ENCODE peak calls at places on chromosome 11, in six cellular contexts. L, U, A, O, I and W are unnamed samples. For H3K9me3, the result is how much of the 10 kb centered on the place peaks cover.

GRCh38 chr11:126702987-126703386 is 297.6 kb downstream of the KIRREL3 start:
- DNase-seq in L (no peak), U (peak), A (no peak), O (no peak), I (no peak), W (no peak)

GRCh38 chr11:128734439-128735224 is 40.8 kb downstream of the FLI1 start:
- DNase-seq in L (no peak), U (no peak), A (no peak), O (no peak), I (no peak), W (no peak)

GRCh38 chr11:112300094-112300786 is 39.6 kb upstream of the PLET1 start:
- DNase-seq in L (no peak), U (no peak), A (no peak), O (no peak), I (no peak), W (no peak)

GRCh38 chr11:95891423-95892177 is 32.3 kb downstream of the MTMR2 start:
- DNase-seq in L (no peak), U (no peak), A (no peak), O (no peak), I (no peak), W (no peak)

GRCh38 chr11:35305670-35306382 is 113.5 kb downstream of the SLC1A2 start:
- DNase-seq in L (peak), U (peak), A (no peak), O (no peak), I (peak), W (no peak)

GRCh38 chr11:18001191-18001590 is 11.7 kb downstream of the SERGEF start:
- DNase-seq in L (no peak), U (no peak), A (no peak), O (no peak), I (no peak), W (no peak)

GRCh38 chr11:112509300-112509699 is 248.6 kb upstream of the PLET1 start:
- DNase-seq in L (no peak), U (no peak), A (no peak), O (no peak), I (no peak), W (no peak)

GRCh38 chr11:77107950-77108349 is 5.3 kb downstream of the OMP start:
- DNase-seq in L (peak), U (no peak), A (peak), O (no peak), I (no peak), W (peak)

GRCh38 chr11:62688481-62688880 is 849 bp downstream of the LRRN4CL start:
- DNase-seq in L (no peak), U (no peak), A (no peak), O (no peak), I (no peak), W (no peak)

GRCh38 chr11:97269527-97269926 is 879.7 kb downstream of the JRKL start:
- DNase-seq in L (peak), U (peak), A (no peak), O (no peak), I (no peak), W (no peak)

GRCh38 chr11:63888170-63889086 is 28.5 kb downstream of the RCOR2 start:
- DNase-seq in L (peak), U (peak), A (peak), O (peak), I (peak), W (peak)

GRCh38 chr11:116840746-116841296 is 3.4 kb upstream of the APOA1 start:
- DNase-seq in L (no peak), U (no peak), A (no peak), O (no peak), I (no peak), W (no peak)

GRCh38 chr11:45698777-45699497 is 33.5 kb upstream of the CHST1 start:
- DNase-seq in L (no peak), U (no peak), A (no peak), O (no peak), I (no peak), W (no peak)

GRCh38 chr11:46472662-46472994 is 81.1 kb upstream of the CHRM4 start:
- DNase-seq in L (peak), U (peak), A (no peak), O (no peak), I (no peak), W (no peak)

GRCh38 chr11:33773399-33774355 is 643 bp downstream of the FBXO3 start:
- DNase-seq in L (no peak), U (peak), A (peak), O (no peak), I (peak), W (no peak)

GRCh38 chr11:16392646-16393045 is 36.3 kb upstream of the SOX6 start:
- DNase-seq in L (no peak), U (no peak), A (no peak), O (no peak), I (no peak), W (no peak)

GRCh38 chr11:127345819-127346459 is 345.4 kb upstream of the KIRREL3 start:
- DNase-seq in L (peak), U (peak), A (no peak), O (no peak), I (peak), W (no peak)

GRCh38 chr11:130804306-130805077 is 111.8 kb downstream of the SNX19 start:
- DNase-seq in L (no peak), U (no peak), A (no peak), O (no peak), I (no peak), W (no peak)

GRCh38 chr11:83724704-83725114 is 438.5 kb upstream of the CCDC90B start:
- DNase-seq in L (peak), U (peak), A (no peak), O (peak), I (peak), W (peak)

GRCh38 chr11:130636672-130637463 is 188.4 kb downstream of the ADAMTS15 start:
- DNase-seq in L (peak), U (no peak), A (no peak), O (no peak), I (no peak), W (no peak)

GRCh38 chr11:7484645-7485044 is 661 bp upstream of the OLFML1 start:
- DNase-seq in L (no peak), U (peak), A (no peak), O (no peak), I (peak), W (no peak)

GRCh38 chr11:104036603-104037394 is at the start of gene DDI1:
- DNase-seq in L (no peak), U (no peak), A (no peak), O (peak), I (no peak), W (no peak)

GRCh38 chr11:65298655-65299179 is 15.9 kb upstream of the CDC42EP2 start:
- DNase-seq in L (no peak), U (peak), A (peak), O (no peak), I (no peak), W (peak)

GRCh38 chr11:2382129-2382517 is 5.0 kb downstream of the CD81 start:
- DNase-seq in L (no peak), U (no peak), A (no peak), O (peak), I (no peak), W (peak)

GRCh38 chr11:131668867-131669780 is 298.7 kb downstream of the NTM start:
- DNase-seq in L (peak), U (peak), A (peak), O (no peak), I (peak), W (no peak)

GRCh38 chr11:61546663-61547062 is 34.2 kb downstream of the SYT7 start:
- DNase-seq in L (no peak), U (no peak), A (no peak), O (no peak), I (no peak), W (no peak)

GRCh38 chr11:19379465-19379864 is 138.7 kb upstream of the E2F8 start:
- DNase-seq in L (no peak), U (no peak), A (no peak), O (no peak), I (no peak), W (no peak)

GRCh38 chr11:57761301-57762234 is at the start of gene CTNND1:
- DNase-seq in L (peak), U (peak), A (peak), O (peak), I (peak), W (peak)

GRCh38 chr11:50098186-50098725 is 65.6 kb downstream of the OR4C45 start:
- DNase-seq in L (peak), U (no peak), A (no peak), O (no peak), I (no peak), W (no peak)
- H3K9me3 ChIP-seq in L (under half), U (under half), A (under half), O (under half), I (under half), W (under half)

DNA sequence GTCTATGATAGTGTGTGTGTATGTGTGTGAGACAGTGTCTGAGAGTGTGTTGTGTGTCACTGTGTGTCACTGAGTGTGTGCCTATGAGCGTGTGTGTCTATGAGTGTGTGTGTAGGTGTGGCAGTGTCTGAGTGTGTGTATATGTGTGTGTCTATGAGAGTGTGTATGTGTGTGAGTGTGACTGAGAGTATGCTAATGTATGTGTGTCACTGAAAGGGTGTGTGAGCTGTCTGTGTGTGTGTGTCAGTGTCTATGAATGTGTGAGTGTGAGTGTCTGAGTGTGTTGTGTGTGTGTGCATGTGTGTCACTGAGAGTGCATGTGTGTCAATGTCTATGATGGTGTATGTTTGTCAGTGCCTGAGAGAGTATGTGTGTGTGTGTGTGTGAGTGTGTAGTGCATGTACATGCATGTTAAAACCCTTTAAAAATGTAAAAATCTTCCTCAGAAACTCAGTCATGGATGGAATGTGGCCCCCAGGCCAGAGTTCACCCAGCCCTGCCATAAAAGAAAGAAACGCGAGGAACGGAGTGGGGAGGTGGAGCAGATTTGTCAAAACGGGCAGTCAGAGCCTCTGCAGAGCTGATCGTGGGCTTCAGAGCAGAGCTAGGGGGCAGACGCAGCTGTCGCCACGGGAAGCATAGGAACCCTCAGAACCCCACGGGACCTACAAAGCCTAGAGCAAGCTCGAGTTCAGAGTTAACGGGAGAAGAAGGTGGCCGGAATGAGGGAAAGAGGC is 218.8 kb downstream of the CTTN start:
- DNase-seq in L (no peak), U (no peak), A (no peak), O (peak), I (no peak), W (no peak)
- H3K9me3 ChIP-seq in L (under half), U (under half), A (under half), O (under half), I (under half), W (under half)

DNA sequence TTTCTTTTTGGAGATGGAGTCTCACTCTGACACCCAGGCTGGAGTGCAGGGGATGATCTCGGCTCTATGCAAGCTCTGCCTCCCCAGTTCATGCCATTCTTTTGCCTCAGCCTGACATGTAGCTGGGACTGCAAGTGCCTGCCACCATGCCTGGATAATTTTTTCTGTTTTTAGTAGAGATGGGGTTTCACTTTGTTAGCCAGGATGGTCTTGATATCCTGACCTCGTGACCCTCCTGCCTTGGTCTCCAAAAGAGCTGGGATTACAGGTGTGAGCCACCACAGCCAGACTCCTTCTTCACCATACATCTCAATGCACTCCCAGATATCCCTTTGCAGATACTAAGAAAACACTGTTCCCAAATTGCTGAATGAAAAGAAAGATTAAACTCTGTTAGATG is 224.3 kb downstream of the OR4A5 start:
- DNase-seq in L (no peak), U (no peak), A (no peak), O (no peak), I (no peak), W (peak)
- H3K9me3 ChIP-seq in L (under half), U (under half), A (half or more), O (under half), I (half or more), W (under half)

DNA sequence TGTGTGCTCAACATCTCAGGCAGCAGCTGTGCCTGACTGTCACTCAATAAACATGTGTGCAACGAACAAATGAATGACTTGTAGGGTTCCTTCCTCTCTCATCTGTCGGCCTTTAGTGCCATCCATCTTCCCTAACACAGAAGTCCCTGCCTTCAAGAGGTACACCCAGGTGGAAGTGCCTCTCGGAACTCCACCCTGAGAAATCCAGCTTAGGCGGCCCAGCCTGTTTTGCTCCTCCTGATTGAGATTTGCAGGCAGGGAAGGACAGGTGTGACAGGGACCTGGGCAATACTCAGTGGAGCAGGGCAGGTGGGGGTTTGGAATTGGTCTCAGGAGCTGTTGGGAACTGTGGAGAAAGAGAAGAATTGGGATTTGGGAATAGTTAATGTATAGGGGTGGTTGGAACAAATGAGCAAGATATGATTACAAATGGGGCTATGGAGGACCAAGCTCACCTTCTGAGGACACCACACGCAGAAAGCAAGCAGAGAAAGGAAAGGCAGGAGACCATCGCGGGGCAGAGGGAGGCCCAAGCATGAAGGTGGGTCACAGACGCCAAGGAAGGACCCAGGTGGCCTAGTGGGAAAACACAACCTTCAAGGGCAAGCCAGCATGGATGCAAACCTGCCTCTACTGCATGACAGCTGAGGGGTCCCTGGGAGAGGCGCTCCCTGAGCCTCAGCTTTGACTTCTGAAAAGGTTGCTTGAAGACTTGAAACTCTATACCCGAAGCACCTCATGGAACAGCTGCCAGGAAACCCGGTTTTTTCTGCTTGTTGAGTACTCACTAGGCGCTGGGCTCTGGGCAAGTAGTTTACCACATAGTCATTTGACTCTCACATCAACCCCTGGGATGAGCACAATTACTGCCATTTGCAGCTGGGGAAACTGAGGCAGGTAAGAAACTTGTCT is 40.9 kb upstream of the ANO1 start:
- DNase-seq in L (no peak), U (no peak), A (no peak), O (no peak), I (peak), W (no peak)
- H3K9me3 ChIP-seq in L (under half), U (under half), A (under half), O (under half), I (under half), W (under half)